ENCODE peak calls at places on chromosomes 4 and X, in four cellular contexts. Q is K562, R is heart left ventricle, N is hepatocyte. I is an unnamed sample. For H3K4me1 and H3K9me3, the result is how much of the 10 kb centered on the place peaks cover.

GRCh38 chrX:134362560-134363089 is 97.3 kb upstream of the HPRT1 start:
- DNase-seq in Q (no peak), N (no peak), R (no peak), I (no peak)

GRCh38 chr4:6991771-6992557 is 51.2 kb upstream of the TADA2B start:
- DNase-seq in R (peak), N (peak), Q (no peak), I (peak)

GRCh38 chr4:183318656-183319055 is 1.4 kb downstream of the CLDN22 start:
- DNase-seq in N (no peak), Q (no peak), R (no peak), I (no peak)

GRCh38 chr4:20687894-20688293 is 12.4 kb upstream of the PACRGL start:
- DNase-seq in Q (no peak), N (no peak), R (no peak), I (no peak)

GRCh38 chr4:73244941-73245601 is 13.5 kb downstream of the ANKRD17 start:
- DNase-seq in R (no peak), Q (no peak), N (no peak), I (no peak)

GRCh38 chr4:84994280-84994679 is 27.8 kb upstream of the WDFY3 start:
- DNase-seq in N (no peak), R (no peak), Q (no peak), I (no peak)

GRCh38 chr4:183721207-183722081 is 62.4 kb downstream of the TRAPPC11 start:
- DNase-seq in Q (peak), R (peak), N (peak), I (no peak)

GRCh38 chrX:103417933-103418332 is 41.6 kb downstream of the BEX3 start:
- DNase-seq in R (no peak), N (no peak), Q (no peak), I (no peak)

GRCh38 chrX:155767101-155767878 is 113.9 kb upstream of the VAMP7 start:
- DNase-seq in Q (peak), N (peak), R (peak), I (peak)

GRCh38 chr4:103099691-103100392 is at the start of gene BDH2:
- DNase-seq in Q (peak), R (peak), N (peak), I (peak)

GRCh38 chr4:102036619-102037376 is 246.3 kb downstream of the BANK1 start:
- DNase-seq in Q (no peak), R (no peak), N (peak), I (no peak)

GRCh38 chr4:5191831-5192230 is 140.6 kb downstream of the STK32B start:
- DNase-seq in N (no peak), R (no peak), Q (no peak), I (no peak)

GRCh38 chrX:11398785-11399184 is 105.6 kb downstream of the AMELX start:
- DNase-seq in R (no peak), N (no peak), Q (no peak), I (no peak)

GRCh38 chrX:39814391-39814790 is 283.4 kb downstream of the BCOR start:
- DNase-seq in R (no peak), N (peak), Q (peak), I (peak)

GRCh38 chrX:148567229-148567628 is 66.8 kb downstream of the AFF2 start:
- DNase-seq in Q (peak), R (no peak), N (peak), I (peak)

GRCh38 chr4:152309418-152309817 is 226.5 kb downstream of the FBXW7 start:
- DNase-seq in R (no peak), Q (no peak), N (no peak), I (no peak)

GRCh38 chr4:125140966-125141495 is 173.7 kb upstream of the FAT4 start:
- DNase-seq in R (no peak), Q (no peak), N (no peak), I (no peak)

GRCh38 chrX:153817291-153817690 is 13.1 kb downstream of the PDZD4 start:
- DNase-seq in Q (no peak), N (no peak), R (no peak), I (no peak)

GRCh38 chr4:20408596-20408995 is 156.9 kb downstream of the SLIT2 start:
- DNase-seq in Q (no peak), N (no peak), R (no peak), I (no peak)

GRCh38 chr4:102449751-102450352 is 51.3 kb upstream of the NFKB1 start:
- DNase-seq in Q (peak), R (peak), N (peak), I (no peak)

GRCh38 chr4:104451573-104451972 is 43.1 kb downstream of the CXXC4 start:
- DNase-seq in N (peak), R (no peak), Q (no peak), I (no peak)

GRCh38 chr4:121448231-121448630 is 67.4 kb upstream of the QRFPR start:
- DNase-seq in Q (no peak), R (no peak), N (peak), I (no peak)

GRCh38 chr4:181143241-181143854 is 1099.9 kb upstream of the TENM3 start:
- DNase-seq in Q (peak), R (peak), N (peak), I (peak)

GRCh38 chrX:121389976-121390709 is 342.7 kb downstream of the GLUD2 start:
- DNase-seq in Q (no peak), R (no peak), N (peak), I (no peak)

GRCh38 chr4:153488006-153488718 is 22.0 kb downstream of the TMEM131L start:
- DNase-seq in N (no peak), R (peak), Q (no peak), I (peak)

GRCh38 chrX:14817559-14817958 is 55.3 kb downstream of the FANCB start:
- DNase-seq in Q (no peak), N (no peak), R (no peak), I (no peak)
- H3K4me1 ChIP-seq in Q (under half), N (under half), R (under half), I (under half)

DNA sequence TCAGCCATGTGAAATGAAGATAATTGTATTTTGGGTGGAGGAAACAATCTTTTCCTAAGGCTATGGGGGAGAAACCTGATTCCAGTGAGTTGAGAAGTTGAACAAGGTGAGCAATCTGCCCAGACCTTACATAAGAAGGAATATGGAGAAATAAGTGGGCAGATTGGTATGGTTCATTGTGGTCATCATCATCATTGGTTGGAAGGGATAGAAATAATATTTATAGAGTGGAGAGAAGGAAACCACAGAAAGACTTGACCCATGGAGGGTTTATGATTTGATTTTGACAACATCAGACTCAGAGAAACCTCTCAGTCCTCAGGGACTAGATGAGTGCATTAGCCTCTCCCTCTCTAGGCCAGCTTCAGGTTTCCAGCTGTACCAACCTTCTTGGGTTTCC is 177.9 kb upstream of the NEIL3 start:
- DNase-seq in R (no peak), N (no peak), Q (no peak), I (no peak)
- H3K27ac ChIP-seq in R (no peak), N (no peak), Q (no peak), I (no peak)

GRCh38 chr4:173666-174314 is 49.5 kb downstream of the ZNF718 start:
- DNase-seq in R (no peak), N (no peak), Q (no peak), I (no peak)
- H3K9me3 ChIP-seq in R (half or more), N (under half), Q (under half), I (under half)

DNA sequence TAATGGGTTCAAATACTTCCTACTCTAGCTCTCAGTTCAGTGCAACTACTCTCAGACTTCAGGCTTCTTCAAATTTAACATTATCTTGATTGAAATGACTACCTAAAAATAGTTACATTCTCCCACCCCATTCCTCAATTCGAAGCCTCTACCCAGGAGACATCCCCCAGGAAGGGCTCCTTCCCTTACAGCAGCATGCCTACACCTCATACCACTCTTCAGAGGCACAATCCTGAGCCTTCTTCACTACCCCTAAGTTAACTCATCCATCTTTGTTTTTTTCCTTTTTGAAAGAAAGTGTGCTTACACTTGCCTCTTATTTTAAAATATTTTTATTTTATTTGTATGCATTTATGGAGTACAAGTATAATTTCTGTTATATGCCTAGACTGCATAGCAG is 17.2 kb upstream of the PRSS48 start:
- DNase-seq in Q (no peak), R (no peak), N (no peak), I (no peak)
- H3K4me1 ChIP-seq in Q (under half), R (half or more), N (under half), I (under half)

GRCh38 chr4:132991111-132991510 is 158.0 kb upstream of the PCDH10 start:
- DNase-seq in Q (no peak), R (no peak), N (no peak), I (no peak)

GRCh38 chr4:132992686-132993085 is 156.4 kb upstream of the PCDH10 start:
- DNase-seq in Q (no peak), R (no peak), N (no peak), I (no peak)
- H3K27ac ChIP-seq in Q (no peak), R (no peak), N (no peak), I (no peak)

GRCh38 chrX:151708821-151709220 is 7.0 kb upstream of the FATE1 start:
- DNase-seq in R (no peak), N (no peak), Q (no peak), I (no peak)
- H3K9me3 ChIP-seq in R (under half), N (under half), Q (under half), I (under half)

GRCh38 chr4:168832746-168833575 is 177.1 kb downstream of the CBR4 start:
- DNase-seq in R (peak), N (peak), Q (no peak), I (peak)

GRCh38 chr4:168831919-168832745 is 177.9 kb downstream of the CBR4 start:
- DNase-seq in N (peak), Q (peak), R (peak), I (peak)

GRCh38 chr4:168831585-168831918 is 178.5 kb downstream of the CBR4 start:
- DNase-seq in Q (no peak), N (no peak), R (no peak), I (no peak)

GRCh38 chr4:168826620-168827019 is 183.4 kb downstream of the CBR4 start:
- DNase-seq in R (no peak), N (no peak), Q (no peak), I (no peak)

GRCh38 chr4:168830777-168831512 is 179.1 kb downstream of the CBR4 start:
- DNase-seq in R (no peak), Q (no peak), N (no peak), I (no peak)
- H3K4me1 ChIP-seq in R (under half), Q (under half), N (under half), I (under half)

GRCh38 chr4:16461362-16461761 is 235.1 kb upstream of the TAPT1 start:
- DNase-seq in N (no peak), R (no peak), Q (no peak), I (no peak)

GRCh38 chr4:16464651-16465050 is 238.4 kb upstream of the TAPT1 start:
- DNase-seq in N (no peak), Q (no peak), R (no peak), I (no peak)

GRCh38 chr4:16472537-16472936 is 246.3 kb upstream of the TAPT1 start:
- DNase-seq in R (no peak), N (no peak), Q (no peak), I (no peak)

GRCh38 chr4:16466581-16466980 is 240.3 kb upstream of the TAPT1 start:
- DNase-seq in R (no peak), Q (no peak), N (no peak), I (no peak)

DNA sequence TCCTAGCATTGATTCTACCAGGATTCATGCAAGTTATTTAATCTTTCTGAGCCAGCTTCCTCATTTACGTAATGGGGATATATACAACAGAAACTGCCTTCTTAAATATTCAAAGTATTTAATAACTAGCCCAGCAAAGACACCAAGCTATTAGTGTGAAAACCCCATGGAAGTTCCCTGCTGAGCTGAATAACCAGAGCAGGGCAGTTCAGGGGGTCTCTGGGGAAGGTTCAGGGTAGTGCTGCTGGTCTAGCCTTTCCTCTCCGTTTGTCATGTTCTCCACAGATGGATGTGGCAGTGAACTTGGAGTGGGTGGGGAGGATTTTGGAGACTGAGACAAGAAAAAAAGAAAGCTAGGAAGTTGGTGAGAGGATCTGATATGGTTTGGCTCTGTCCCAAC is 240.8 kb upstream of the TAPT1 start:
- DNase-seq in R (no peak), N (no peak), Q (no peak), I (no peak)
- H3K27ac ChIP-seq in R (no peak), N (no peak), Q (no peak), I (no peak)

I was measured in SJSA1.